ENCODE peak calls at places on chromosomes 3 and 15, in ten cellular contexts. Y, S, O, Z, R, L, C, V, E and B are unnamed samples.

GRCh38 chr3:81864273-81864672 is 102.8 kb upstream of the GBE1 start:
- DNase-seq in Y (no peak), S (no peak), O (no peak), Z (no peak), R (no peak), L (no peak), C (peak), V (no peak), E (no peak), B (no peak)

GRCh38 chr3:187319699-187320302 is 28.3 kb upstream of the MASP1 start:
- DNase-seq in Y (peak), S (peak), O (peak), Z (peak), R (peak), L (peak), C (peak), V (peak), E (no peak), B (no peak)

GRCh38 chr3:48926425-48927392 is 8.1 kb downstream of the ARIH2 start:
- DNase-seq in Y (no peak), S (no peak), O (no peak), Z (peak), R (no peak), L (peak), C (peak), V (no peak), E (no peak), B (no peak)

GRCh38 chr15:101108791-101109190 is 143.1 kb downstream of the CHSY1 start:
- DNase-seq in Y (no peak), S (no peak), O (no peak), Z (no peak), R (no peak), L (no peak), C (no peak), V (no peak), E (no peak), B (no peak)

GRCh38 chr3:23959147-23959900 is 14.2 kb downstream of the NR1D2 start:
- DNase-seq in Y (no peak), S (no peak), O (no peak), Z (peak), R (no peak), L (peak), C (peak), V (no peak), E (no peak), B (peak)

GRCh38 chr3:181879926-181880325 is 168.2 kb downstream of the SOX2 start:
- DNase-seq in Y (no peak), S (no peak), O (no peak), Z (no peak), R (no peak), L (peak), C (no peak), V (no peak), E (no peak), B (no peak)

GRCh38 chr3:45362768-45363167 is 25.6 kb upstream of the LARS2 start:
- DNase-seq in Y (no peak), S (no peak), O (no peak), Z (peak), R (no peak), L (peak), C (peak), V (no peak), E (no peak), B (no peak)

GRCh38 chr3:33681667-33682066 is 36.4 kb downstream of the CLASP2 start:
- DNase-seq in Y (no peak), S (no peak), O (no peak), Z (no peak), R (no peak), L (no peak), C (no peak), V (no peak), E (no peak), B (no peak)

GRCh38 chr3:186180891-186181471 is 72.1 kb upstream of the ETV5 start:
- DNase-seq in Y (no peak), S (no peak), O (no peak), Z (no peak), R (no peak), L (no peak), C (no peak), V (no peak), E (no peak), B (no peak)

GRCh38 chr3:187693431-187693830 is 8.9 kb downstream of the RTP2 start:
- DNase-seq in Y (no peak), S (no peak), O (no peak), Z (no peak), R (no peak), L (no peak), C (no peak), V (no peak), E (no peak), B (no peak)

GRCh38 chr3:125141596-125142417 is 70.7 kb downstream of the SLC12A8 start:
- DNase-seq in Y (peak), S (no peak), O (peak), Z (peak), R (peak), L (no peak), C (peak), V (peak), E (no peak), B (no peak)

GRCh38 chr15:42150246-42150970 is 6.0 kb downstream of the PLA2G4F start:
- DNase-seq in Y (no peak), S (no peak), O (no peak), Z (no peak), R (no peak), L (no peak), C (no peak), V (no peak), E (no peak), B (no peak)

GRCh38 chr3:180401226-180401625 is 200.7 kb upstream of the TTC14 start:
- DNase-seq in Y (no peak), S (no peak), O (no peak), Z (no peak), R (no peak), L (no peak), C (no peak), V (no peak), E (no peak), B (no peak)

GRCh38 chr15:74402873-74403589 is 30.7 kb downstream of the SEMA7A start:
- DNase-seq in Y (no peak), S (no peak), O (no peak), Z (no peak), R (no peak), L (no peak), C (no peak), V (no peak), E (no peak), B (no peak)

GRCh38 chr3:187952849-187953248 is 201.1 kb upstream of the LPP start:
- DNase-seq in Y (no peak), S (no peak), O (no peak), Z (peak), R (no peak), L (peak), C (no peak), V (no peak), E (no peak), B (no peak)

GRCh38 chr3:51953445-51953844 is 1.7 kb upstream of the GPR62 start:
- DNase-seq in Y (no peak), S (no peak), O (no peak), Z (peak), R (no peak), L (peak), C (peak), V (no peak), E (no peak), B (peak)

GRCh38 chr3:56974242-56974945 is 86.1 kb upstream of the SPATA12 start:
- DNase-seq in Y (no peak), S (no peak), O (no peak), Z (no peak), R (no peak), L (no peak), C (no peak), V (no peak), E (no peak), B (no peak)

GRCh38 chr3:24128195-24129005 is 183.3 kb downstream of the NR1D2 start:
- DNase-seq in Y (no peak), S (no peak), O (no peak), Z (peak), R (no peak), L (peak), C (peak), V (no peak), E (peak), B (no peak)

GRCh38 chr15:56805466-56806146 is 72.3 kb upstream of the ZNF280D start:
- DNase-seq in Y (no peak), S (peak), O (no peak), Z (peak), R (no peak), L (peak), C (peak), V (no peak), E (no peak), B (peak)

GRCh38 chr15:59437777-59438574 is at the start of gene FAM81A:
- DNase-seq in Y (peak), S (peak), O (peak), Z (peak), R (peak), L (peak), C (peak), V (peak), E (peak), B (no peak)

GRCh38 chr3:188749010-188749617 is 422.7 kb upstream of the TPRG1 start:
- DNase-seq in Y (peak), S (no peak), O (peak), Z (no peak), R (peak), L (peak), C (no peak), V (no peak), E (no peak), B (no peak)

GRCh38 chr3:118587847-118588246 is 446.8 kb downstream of the IGSF11 start:
- DNase-seq in Y (no peak), S (no peak), O (no peak), Z (no peak), R (no peak), L (peak), C (no peak), V (no peak), E (no peak), B (no peak)

GRCh38 chr15:101807345-101807945 is 4.1 kb downstream of the OR4F6 start:
- DNase-seq in Y (no peak), S (no peak), O (no peak), Z (peak), R (no peak), L (peak), C (no peak), V (no peak), E (no peak), B (peak)

GRCh38 chr3:120681018-120681417 is 1.0 kb downstream of the HGD start:
- DNase-seq in Y (no peak), S (no peak), O (no peak), Z (no peak), R (no peak), L (no peak), C (no peak), V (no peak), E (peak), B (no peak)

GRCh38 chr15:78192826-78193594 is 41.4 kb downstream of the ACSBG1 start:
- DNase-seq in Y (no peak), S (no peak), O (no peak), Z (no peak), R (no peak), L (no peak), C (no peak), V (no peak), E (no peak), B (no peak)

GRCh38 chr3:67558429-67558828 is 96.0 kb downstream of the SUCLG2 start:
- DNase-seq in Y (no peak), S (peak), O (no peak), Z (peak), R (no peak), L (no peak), C (peak), V (no peak), E (no peak), B (no peak)

GRCh38 chr3:165389064-165389463 is 192.9 kb upstream of the SLITRK3 start:
- DNase-seq in Y (no peak), S (no peak), O (no peak), Z (no peak), R (no peak), L (no peak), C (no peak), V (no peak), E (no peak), B (no peak)

GRCh38 chr3:154552338-154552737 is 122.3 kb upstream of the GPR149 start:
- DNase-seq in Y (no peak), S (no peak), O (no peak), Z (no peak), R (peak), L (peak), C (no peak), V (no peak), E (no peak), B (no peak)
- TF ChIP-seq CTCF in Y (peak), S (no peak), O (peak), Z (no peak), R (no peak), L (peak), C (no peak), V (no peak), E (no peak), B (no peak)

GRCh38 chr15:62601779-62602540 is 436.9 kb upstream of the C2CD4B start:
- DNase-seq in Y (no peak), S (no peak), O (no peak), Z (peak), R (no peak), L (peak), C (no peak), V (no peak), E (no peak), B (no peak)
- TF ChIP-seq CTCF in Y (no peak), S (no peak), O (no peak), Z (no peak), R (no peak), L (peak), C (no peak), V (no peak), E (no peak), B (no peak)

GRCh38 chr3:170054204-170054603 is 16.4 kb downstream of the GPR160 start:
- DNase-seq in Y (no peak), S (no peak), O (no peak), Z (no peak), R (no peak), L (peak), C (peak), V (no peak), E (no peak), B (no peak)
- TF ChIP-seq CTCF in Y (peak), S (no peak), O (peak), Z (peak), R (no peak), L (peak), C (peak), V (no peak), E (no peak), B (no peak)

DNA sequence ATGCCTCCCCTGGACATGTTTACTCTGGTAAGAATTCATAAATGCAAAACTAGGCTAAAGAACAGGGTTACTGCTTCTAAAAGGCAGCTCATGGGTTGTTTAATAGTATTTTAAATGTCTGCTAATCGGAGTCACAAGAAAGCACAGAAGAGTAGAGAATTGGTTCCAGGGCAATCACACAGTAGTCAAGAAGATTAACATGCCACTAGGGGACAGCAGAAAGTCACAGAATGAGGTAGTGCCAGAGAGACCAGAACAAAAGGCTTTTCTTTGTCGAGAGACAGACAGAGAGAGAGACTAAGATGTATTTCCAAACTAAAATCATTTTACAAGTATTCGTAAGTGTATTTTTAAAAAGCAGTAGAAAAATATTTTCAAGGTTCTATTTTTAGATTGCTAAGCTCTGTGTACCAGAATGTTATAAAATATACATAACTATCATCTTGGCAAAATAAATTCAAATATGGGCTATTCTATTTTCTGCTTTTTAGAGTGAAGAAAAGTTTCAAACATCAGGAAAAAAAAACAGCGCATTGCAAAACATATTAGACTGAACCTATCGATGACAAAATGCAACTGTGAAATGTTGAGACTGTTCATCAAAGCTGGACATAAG is 78.3 kb upstream of the CDIN1 start:
- DNase-seq in Y (peak), S (no peak), O (peak), Z (peak), R (peak), L (peak), C (peak), V (no peak), E (no peak), B (peak)
- TF ChIP-seq CTCF in Y (peak), S (no peak), O (peak), Z (peak), R (no peak), L (peak), C (peak), V (peak), E (peak), B (peak)